ENCODE peak calls at places on chromosomes 3 and 15, in five cellular contexts. V is fibroblast of the aortic adventitia, A is body of pancreas, W is fibroblast of villous mesenchyme, P is HCT116. R is an unnamed sample.

GRCh38 chr3:154122096-154122911 is 1.1 kb downstream of the ARHGEF26 start:
- DNase-seq in V (no peak), A (peak; percentile 23), W (no peak), P (no peak), R (no peak)

GRCh38 chr15:39403674-39404117 is 177.2 kb upstream of the THBS1 start:
- DNase-seq in V (peak; percentile 73), A (no peak), W (peak; percentile 55), P (no peak), R (no peak)

GRCh38 chr3:27720899-27721716 is 1.0 kb downstream of the EOMES start:
- DNase-seq in V (no peak), A (no peak), W (no peak), P (peak; percentile 34), R (no peak)

GRCh38 chr3:55708921-55709320 is 221.8 kb upstream of the WNT5A start:
- DNase-seq in V (no peak), A (no peak), W (no peak), P (no peak), R (no peak)

GRCh38 chr3:123050666-123051065 is 16.2 kb upstream of the PDIA5 start:
- DNase-seq in V (no peak), A (no peak), W (no peak), P (no peak), R (no peak)

GRCh38 chr3:149751551-149751950 is 738 bp downstream of the COMMD2 start:
- DNase-seq in V (peak; percentile 9), A (no peak), W (no peak), P (no peak), R (no peak)

GRCh38 chr15:92811514-92811913 is 88.6 kb upstream of the CHD2 start:
- DNase-seq in V (no peak), A (peak; percentile 83), W (no peak), P (no peak), R (no peak)

GRCh38 chr3:46664188-46664970 is 29.1 kb downstream of the ALS2CL start:
- DNase-seq in V (no peak), A (no peak), W (no peak), P (no peak), R (no peak)

GRCh38 chr15:80109388-80109787 is 43.4 kb upstream of the FAH start:
- DNase-seq in V (no peak), A (no peak), W (no peak), P (no peak), R (no peak)

GRCh38 chr15:94522125-94522524 is 290.8 kb downstream of the MCTP2 start:
- DNase-seq in V (no peak), A (no peak), W (no peak), P (no peak), R (no peak)

GRCh38 chr15:96504371-96504770 is 173.9 kb downstream of the NR2F2 start:
- DNase-seq in V (no peak), A (no peak), W (no peak), P (no peak), R (no peak)

GRCh38 chr3:84963137-84963536 is 4.3 kb downstream of the CADM2 start:
- DNase-seq in V (no peak), A (no peak), W (no peak), P (no peak), R (no peak)

GRCh38 chr3:134312873-134313838 is 61.1 kb downstream of the AMOTL2 start:
- DNase-seq in V (peak; percentile 82), A (peak; percentile 80), W (peak; percentile 73), P (no peak), R (no peak)

GRCh38 chr3:78459751-78460150 is 1308.0 kb downstream of the ROBO1 start:
- DNase-seq in V (no peak), A (no peak), W (no peak), P (no peak), R (no peak)

GRCh38 chr15:99087405-99087943 is 17.4 kb upstream of the SYNM start:
- DNase-seq in V (no peak), A (no peak), W (no peak), P (no peak), R (no peak)

GRCh38 chr3:197363553-197364409 is 65.4 kb upstream of the DLG1 start:
- DNase-seq in V (no peak), A (no peak), W (no peak), P (no peak), R (no peak)

GRCh38 chr3:195102609-195103467 is 168.1 kb downstream of the XXYLT1 start:
- DNase-seq in V (peak; percentile 98), A (no peak), W (peak; percentile 99), P (peak; percentile 61), R (peak; percentile 62)

GRCh38 chr3:2090512-2090911 is 8.2 kb upstream of the CNTN4 start:
- DNase-seq in V (no peak), A (no peak), W (peak; percentile 16), P (no peak), R (no peak)

GRCh38 chr15:69417581-69417980 is 3.4 kb downstream of the KIF23 start:
- DNase-seq in V (no peak), A (no peak), W (peak; percentile 70), P (no peak), R (no peak)

GRCh38 chr3:157810924-157811718 is 295.1 kb downstream of the SHOX2 start:
- DNase-seq in V (no peak), A (no peak), W (no peak), P (no peak), R (no peak)

GRCh38 chr3:125367403-125368230 is 7.5 kb downstream of the ZNF148 start:
- DNase-seq in V (peak; percentile 71), A (no peak), W (no peak), P (no peak), R (no peak)

GRCh38 chr3:106824856-106825255 is 552.4 kb upstream of the CCDC54 start:
- DNase-seq in V (peak; percentile 76), A (no peak), W (peak; percentile 63), P (peak; percentile 12), R (peak; percentile 72)

GRCh38 chr3:49165771-49166751 is at the start of gene CCDC71:
- DNase-seq in V (peak; percentile 62), A (peak; percentile 73), W (peak; percentile 57), P (peak; percentile 18), R (no peak)

GRCh38 chr3:194832346-194833104 is 146.8 kb downstream of the FAM43A start:
- DNase-seq in V (no peak), A (no peak), W (no peak), P (no peak), R (no peak)

GRCh38 chr3:58419782-58420512 is 13.7 kb downstream of the PDHB start:
- DNase-seq in V (peak; percentile 84), A (no peak), W (peak; percentile 28), P (no peak), R (no peak)

GRCh38 chr3:184352149-184352785 is 9.1 kb downstream of the CLCN2 start:
- DNase-seq in V (no peak), A (peak; percentile 81), W (no peak), P (no peak), R (no peak)

GRCh38 chr15:84727429-84727828 is 11.5 kb upstream of the SEC11A start:
- DNase-seq in V (no peak), A (no peak), W (no peak), P (no peak), R (no peak)

GRCh38 chr3:54841461-54841860 is 86.4 kb downstream of the LRTM1 start:
- DNase-seq in V (no peak), A (no peak), W (no peak), P (no peak), R (no peak)

GRCh38 chr15:57345584-57345983 is 30.7 kb upstream of the CGNL1 start:
- DNase-seq in V (no peak), A (no peak), W (no peak), P (no peak), R (no peak)

GRCh38 chr15:80777137-80777536 is 2.0 kb upstream of the CEMIP start:
- DNase-seq in V (peak; percentile 99), A (no peak), W (peak; percentile 65), P (no peak), R (no peak)

GRCh38 chr15:86165263-86166204 is 85.9 kb downstream of the AGBL1 start:
- DNase-seq in V (peak; percentile 36), A (no peak), W (no peak), P (no peak), R (no peak)

GRCh38 chr3:163039636-163040035 is 1543.0 kb downstream of the OTOL1 start:
- DNase-seq in V (no peak), A (no peak), W (no peak), P (no peak), R (no peak)

GRCh38 chr3:163045945-163046344 is 1549.3 kb downstream of the OTOL1 start:
- DNase-seq in V (no peak), A (no peak), W (no peak), P (no peak), R (no peak)

DNA sequence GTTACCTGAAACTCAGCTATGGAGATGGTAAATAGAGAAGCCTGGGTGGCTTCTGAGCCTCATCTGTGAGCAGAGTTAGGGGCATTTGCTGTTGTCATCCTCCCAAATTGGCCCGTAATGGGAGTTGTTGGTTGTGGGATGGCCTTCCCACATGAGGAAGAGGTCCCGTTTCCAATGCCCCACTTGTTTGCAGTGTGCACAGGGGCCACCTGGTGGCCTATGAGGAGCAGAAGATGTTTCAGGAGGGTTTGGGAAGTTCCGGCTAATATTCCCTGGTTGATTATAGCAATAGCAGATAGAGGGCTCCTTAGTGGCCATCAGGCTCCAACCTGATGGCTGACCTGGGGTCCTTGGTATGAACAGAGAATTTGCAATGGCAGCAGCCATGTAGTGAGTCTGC is 1546.5 kb downstream of the OTOL1 start:
- DNase-seq in V (peak; percentile 4), A (no peak), W (peak; percentile 19), P (peak; percentile 18), R (no peak)
- TF ChIP-seq CTCF in V (peak; percentile 15), A (no peak), W (peak; percentile 50), P (peak; percentile 43), R (peak; percentile 73)

GRCh38 chr3:13105181-13105580 is 32.0 kb upstream of the IQSEC1 start:
- DNase-seq in V (no peak), A (no peak), W (no peak), P (no peak), R (no peak)

GRCh38 chr3:13106308-13106970 is 33.2 kb upstream of the IQSEC1 start:
- DNase-seq in V (no peak), A (no peak), W (no peak), P (no peak), R (no peak)

GRCh38 chr3:13107661-13108060 is 34.4 kb upstream of the IQSEC1 start:
- DNase-seq in V (no peak), A (no peak), W (no peak), P (no peak), R (no peak)

GRCh38 chr3:13104511-13104910 is 31.3 kb upstream of the IQSEC1 start:
- DNase-seq in V (no peak), A (no peak), W (no peak), P (no peak), R (no peak)

DNA sequence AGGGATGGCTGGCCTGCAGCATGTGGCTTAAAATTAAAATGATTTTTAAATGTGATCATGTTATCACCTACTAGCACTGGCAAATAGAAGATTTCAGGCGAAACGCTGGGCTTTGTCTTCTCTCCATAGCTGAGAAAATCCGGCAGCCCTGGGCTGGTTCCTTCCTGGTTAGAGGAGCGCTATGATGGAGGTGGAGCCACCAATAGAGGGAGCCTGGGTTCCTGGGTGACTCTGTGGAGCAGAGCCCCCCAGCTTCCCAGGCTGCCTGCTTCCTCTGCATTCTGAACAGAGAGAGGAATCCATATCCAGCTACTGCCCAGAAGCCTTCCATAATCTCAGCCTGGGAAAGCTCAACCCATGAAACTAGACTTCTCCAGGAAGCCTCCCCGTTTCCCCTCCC is 32.6 kb upstream of the IQSEC1 start:
- DNase-seq in V (no peak), A (no peak), W (no peak), P (no peak), R (no peak)
- TF ChIP-seq CTCF in V (no peak), A (no peak), W (no peak), P (no peak), R (peak; percentile 20)

GRCh38 chr3:146020969-146021368 is 140.0 kb downstream of the PLOD2 start:
- DNase-seq in V (no peak), A (no peak), W (no peak), P (no peak), R (no peak)
- TF ChIP-seq CTCF in V (no peak), A (no peak), W (no peak), P (no peak), R (peak; percentile 14)

GRCh38 chr15:62691008-62691407 is 351.5 kb upstream of the TPM1 start:
- DNase-seq in V (peak; percentile 37), A (no peak), W (no peak), P (no peak), R (no peak)
- TF ChIP-seq CTCF in V (no peak), A (no peak), W (no peak), P (no peak), R (no peak)

R was measured in epithelial cell of proximal tubule.